ENCODE peak calls at places on chromosomes 12 and 14, in four cellular contexts. M is A549, K is K562, L is GM12878. T is an unnamed sample.

GRCh38 chr12:49588761-49589516 is 16.5 kb downstream of the FAM186B start:
- DNase-seq in M (no peak), K (no peak), L (no peak), T (no peak)

GRCh38 chr12:1593232-1594044 is 943 bp downstream of the FBXL14 start:
- DNase-seq in M (no peak), K (peak), L (no peak), T (peak)

GRCh38 chr12:100185361-100185894 is 15.2 kb upstream of the ACTR6 start:
- DNase-seq in M (no peak), K (no peak), L (peak), T (no peak)

GRCh38 chr14:101564819-101565698 is 3.8 kb downstream of the DIO3 start:
- DNase-seq in M (no peak), K (no peak), L (no peak), T (no peak)

GRCh38 chr12:132286912-132287311 is 42.5 kb downstream of the GALNT9 start:
- DNase-seq in M (peak), K (no peak), L (no peak), T (no peak)

GRCh38 chr12:95484524-95484923 is 10.6 kb downstream of the METAP2 start:
- DNase-seq in M (no peak), K (no peak), L (no peak), T (peak)

GRCh38 chr12:127146991-127147718 is 1119.8 kb upstream of the TMEM132C start:
- DNase-seq in M (no peak), K (no peak), L (no peak), T (no peak)

GRCh38 chr14:81511110-81511900 is 22.3 kb downstream of the SEL1L start:
- DNase-seq in M (no peak), K (no peak), L (no peak), T (no peak)

GRCh38 chr14:52068741-52069616 is at the start of gene NID2:
- DNase-seq in M (peak), K (no peak), L (no peak), T (peak)

GRCh38 chr12:75269209-75269608 is 59.6 kb upstream of the KCNC2 start:
- DNase-seq in M (no peak), K (no peak), L (no peak), T (no peak)

GRCh38 chr14:105492966-105493871 is 2.2 kb downstream of the TEDC1 start:
- DNase-seq in M (no peak), K (no peak), L (no peak), T (no peak)

GRCh38 chr14:105494606-105494929 is 3.5 kb downstream of the TEDC1 start:
- DNase-seq in M (no peak), K (no peak), L (no peak), T (no peak)

GRCh38 chr14:105492051-105492965 is 1.3 kb downstream of the TEDC1 start:
- DNase-seq in M (no peak), K (no peak), L (no peak), T (no peak)

GRCh38 chr14:105495101-105495989 is 4.3 kb downstream of the TEDC1 start:
- DNase-seq in M (no peak), K (no peak), L (no peak), T (no peak)

DNA sequence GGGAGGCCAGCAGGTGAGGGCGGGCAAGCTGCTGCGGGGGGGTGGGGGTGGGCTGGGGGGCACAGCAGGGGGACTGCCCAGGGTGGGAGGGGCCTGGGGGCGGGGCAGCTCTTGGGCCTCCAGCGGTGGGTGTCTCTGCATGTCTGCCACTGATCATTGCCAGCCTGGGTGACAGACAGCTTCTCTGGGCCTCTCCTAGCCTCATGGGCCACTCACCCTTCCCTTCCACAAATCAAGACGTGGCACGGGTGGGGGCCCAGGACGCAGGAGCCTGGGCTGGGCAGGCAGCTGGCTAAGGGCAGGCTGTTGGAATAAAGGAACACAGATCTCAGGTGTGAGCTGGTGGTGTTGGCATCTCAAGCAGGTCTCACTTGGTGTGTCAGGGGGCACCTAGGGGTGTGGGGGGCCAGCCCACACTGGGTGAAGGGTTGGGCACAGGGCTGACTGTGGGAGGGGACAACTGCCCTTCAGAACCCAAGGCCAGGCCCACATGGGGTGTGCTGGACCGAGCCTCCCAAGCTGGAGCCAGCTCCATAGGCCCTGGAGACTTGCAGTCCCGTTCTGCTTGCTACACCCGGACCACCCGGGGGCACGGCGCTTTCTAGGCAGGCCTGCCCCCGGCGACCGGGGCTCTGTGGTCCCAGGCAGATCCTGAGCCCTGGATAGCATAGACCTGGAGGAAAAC is 3.0 kb downstream of the TEDC1 start:
- DNase-seq in M (no peak), K (no peak), L (no peak), T (no peak)
- TF ChIP-seq MYC in M (no peak), K (no peak), L (no peak), T (no peak)

GRCh38 chr12:122205590-122205925 is 2.0 kb downstream of the B3GNT4 start:
- DNase-seq in M (no peak), K (peak), L (no peak), T (no peak)
- TF ChIP-seq MYC in M (no peak), K (no peak), L (no peak), T (no peak)

GRCh38 chr14:69042309-69043006 is 63.4 kb upstream of the ACTN1 start:
- DNase-seq in M (no peak), K (no peak), L (no peak), T (no peak)

GRCh38 chr14:69040343-69040742 is 61.2 kb upstream of the ACTN1 start:
- DNase-seq in M (no peak), K (no peak), L (no peak), T (no peak)

GRCh38 chr14:69043007-69043444 is 63.9 kb upstream of the ACTN1 start:
- DNase-seq in M (no peak), K (no peak), L (no peak), T (no peak)

GRCh38 chr14:69043598-69044267 is 64.6 kb upstream of the ACTN1 start:
- DNase-seq in M (no peak), K (no peak), L (no peak), T (peak)

DNA sequence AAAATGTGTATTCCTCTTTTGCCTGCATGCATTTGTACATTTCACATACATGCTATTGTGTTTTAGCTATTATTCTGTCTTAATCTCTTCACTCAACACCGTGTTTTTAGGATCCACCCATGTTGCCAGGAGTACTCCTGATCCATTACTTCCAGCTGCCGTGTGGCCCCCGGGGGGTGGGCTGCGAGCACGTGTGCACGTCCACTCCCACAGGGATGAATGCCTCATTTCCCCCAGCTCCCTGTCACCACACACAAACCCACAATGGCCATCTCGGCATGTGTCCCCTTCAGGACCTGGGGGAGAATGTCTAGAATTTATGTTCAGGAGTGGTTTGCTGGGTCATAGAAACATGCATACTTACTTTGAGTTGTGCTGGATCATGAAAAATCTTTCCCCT is 62.7 kb upstream of the ACTN1 start:
- DNase-seq in M (no peak), K (no peak), L (no peak), T (no peak)
- TF ChIP-seq MYC in M (no peak), K (no peak), L (no peak), T (no peak)

GRCh38 chr14:105204931-105205717 is 24.0 kb upstream of the NUDT14 start:
- DNase-seq in M (no peak), K (no peak), L (no peak), T (no peak)

GRCh38 chr14:105207460-105207901 is 26.4 kb upstream of the NUDT14 start:
- DNase-seq in M (no peak), K (no peak), L (no peak), T (no peak)

GRCh38 chr14:105204206-105204930 is 23.3 kb upstream of the NUDT14 start:
- DNase-seq in M (no peak), K (no peak), L (no peak), T (no peak)

GRCh38 chr14:105206873-105207272 is 25.8 kb upstream of the NUDT14 start:
- DNase-seq in M (no peak), K (peak), L (no peak), T (no peak)

DNA sequence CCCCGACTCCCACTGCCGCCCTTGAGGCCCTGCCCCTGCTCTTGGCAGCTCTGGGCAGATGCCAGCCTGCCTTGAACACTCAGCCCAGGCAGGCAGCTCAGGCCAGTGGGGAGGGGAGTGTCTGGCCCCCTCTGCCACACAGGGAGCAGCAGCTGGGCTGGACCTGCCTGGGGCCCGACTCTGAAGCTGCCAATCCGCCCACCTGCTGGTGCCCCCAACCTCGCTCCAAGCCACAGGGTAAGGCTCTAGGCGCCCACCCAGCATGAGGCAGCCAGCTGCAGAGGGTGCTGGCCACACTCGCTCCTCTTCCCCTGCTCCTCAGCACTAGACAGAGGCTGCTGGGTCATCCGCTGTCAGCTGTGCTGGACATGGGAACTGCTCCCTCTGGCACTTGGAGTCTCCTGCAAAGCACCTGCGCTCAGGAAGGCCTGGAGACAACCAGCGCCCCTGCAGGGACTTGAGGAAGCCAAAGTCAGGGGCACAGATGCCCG is 24.7 kb upstream of the NUDT14 start:
- DNase-seq in M (no peak), K (no peak), L (no peak), T (no peak)
- TF ChIP-seq MYC in M (no peak), K (no peak), L (no peak), T (no peak)

DNA sequence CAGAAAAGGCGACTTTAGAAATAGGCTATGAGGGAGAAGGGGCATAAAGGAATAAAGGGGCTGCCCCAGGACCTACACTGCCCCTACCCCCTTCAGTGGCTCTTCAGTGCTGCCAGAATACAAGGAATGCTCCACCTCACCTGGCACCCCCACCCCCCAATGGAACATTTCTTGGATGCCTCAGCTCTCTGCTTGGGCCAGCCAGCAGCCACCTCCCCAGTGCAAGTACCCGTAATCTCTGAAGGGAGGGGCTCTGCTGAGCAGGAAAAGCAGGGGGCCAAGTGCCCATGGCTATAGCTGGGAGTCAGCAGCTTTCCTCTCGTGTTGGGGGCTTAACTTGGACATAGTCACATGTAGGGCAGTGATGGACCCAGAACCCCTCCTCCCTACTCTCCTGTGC is 33.3 kb downstream of the BAZ2A start:
- DNase-seq in M (no peak), K (no peak), L (no peak), T (no peak)
- TF ChIP-seq MYC in M (no peak), K (no peak), L (no peak), T (no peak)

GRCh38 chr12:69054343-69055056 is 121.5 kb upstream of the CPM start:
- DNase-seq in M (no peak), K (no peak), L (no peak), T (no peak)

GRCh38 chr12:69057742-69058141 is 124.8 kb upstream of the CPM start:
- DNase-seq in M (no peak), K (no peak), L (no peak), T (no peak)

GRCh38 chr12:69056743-69057515 is 124.0 kb upstream of the CPM start:
- DNase-seq in M (no peak), K (no peak), L (no peak), T (no peak)

GRCh38 chr12:69055706-69056105 is 122.7 kb upstream of the CPM start:
- DNase-seq in M (no peak), K (no peak), L (no peak), T (no peak)

DNA sequence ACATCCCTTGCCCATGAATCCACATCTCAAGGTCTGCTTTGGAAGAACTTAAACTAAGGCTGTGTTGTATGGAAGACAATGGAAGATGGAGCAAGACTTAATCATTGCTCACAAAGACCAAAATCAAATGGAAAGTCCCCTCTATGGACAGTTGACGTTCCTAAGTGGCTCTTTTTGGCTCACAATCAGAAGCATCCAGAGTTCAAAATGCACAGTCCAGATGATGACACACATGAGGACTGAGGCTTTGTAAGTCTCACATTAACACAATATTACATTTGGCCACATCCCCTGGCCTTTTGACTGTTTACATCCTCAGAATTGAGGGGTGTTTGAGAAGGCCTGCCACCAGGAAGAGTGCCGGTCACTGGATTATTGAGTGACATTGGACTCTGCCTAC is 122.3 kb upstream of the CPM start:
- DNase-seq in M (no peak), K (no peak), L (no peak), T (no peak)
- TF ChIP-seq MYC in M (no peak), K (no peak), L (no peak), T (no peak)